ENCODE peak calls at places on chromosomes 13 and 19, in nine cellular contexts. One of them, this sample, is unnamed.
A peak's percentile ranks its signal among the peaks of the same experiment; 100 is the strongest.

GRCh38 chr13:19089315-19089714 is 92.3 kb downstream of the TUBA3C start:
- DNase-seq in CD8-positive, alpha-beta memory T cell: no peak
- DNase-seq in stimulated activated CD8-positive, alpha-beta memory T cell treated with anti-CD3 and anti-CD28 coated beads, Interleukin-15, amount 100 ng/mL, for 1 hour: no peak
- DNase-seq in IMR-90: no peak
- DNase-seq in posterior vena cava: no peak
- DNase-seq in MCF 10A: no peak
- DNase-seq in anterior cingulate cortex: no peak
- DNase-seq in DND-41: no peak
- DNase-seq in CD4-positive, alpha-beta T cell: no peak
- DNase-seq in this sample: no peak

GRCh38 chr13:113862766-113863510 is 938 bp downstream of the GAS6 start:
- DNase-seq in CD8-positive, alpha-beta memory T cell: no peak
- DNase-seq in stimulated activated CD8-positive, alpha-beta memory T cell treated with anti-CD3 and anti-CD28 coated beads, Interleukin-15, amount 100 ng/mL, for 1 hour: no peak
- DNase-seq in IMR-90: no peak
- DNase-seq in posterior vena cava: peak; percentile 87
- DNase-seq in MCF 10A: peak; percentile 51
- DNase-seq in anterior cingulate cortex: no peak
- DNase-seq in DND-41: no peak
- DNase-seq in CD4-positive, alpha-beta T cell: no peak
- DNase-seq in this sample: peak; percentile 32

GRCh38 chr13:37109080-37109678 is 3.7 kb upstream of the CSNK1A1L start:
- DNase-seq in CD8-positive, alpha-beta memory T cell: no peak
- DNase-seq in stimulated activated CD8-positive, alpha-beta memory T cell treated with anti-CD3 and anti-CD28 coated beads, Interleukin-15, amount 100 ng/mL, for 1 hour: no peak
- DNase-seq in IMR-90: peak; percentile 62
- DNase-seq in posterior vena cava: no peak
- DNase-seq in MCF 10A: peak; percentile 55
- DNase-seq in anterior cingulate cortex: no peak
- DNase-seq in DND-41: no peak
- DNase-seq in CD4-positive, alpha-beta T cell: no peak
- DNase-seq in this sample: no peak

GRCh38 chr13:83753912-83754624 is 128.2 kb downstream of the SLITRK1 start:
- DNase-seq in CD8-positive, alpha-beta memory T cell: no peak
- DNase-seq in stimulated activated CD8-positive, alpha-beta memory T cell treated with anti-CD3 and anti-CD28 coated beads, Interleukin-15, amount 100 ng/mL, for 1 hour: no peak
- DNase-seq in IMR-90: peak; percentile 37
- DNase-seq in posterior vena cava: no peak
- DNase-seq in MCF 10A: no peak
- DNase-seq in anterior cingulate cortex: no peak
- DNase-seq in DND-41: peak; percentile 7
- DNase-seq in CD4-positive, alpha-beta T cell: no peak
- DNase-seq in this sample: no peak

GRCh38 chr13:56459291-56459690 is 681.4 kb upstream of the PRR20A start:
- DNase-seq in CD8-positive, alpha-beta memory T cell: no peak
- DNase-seq in stimulated activated CD8-positive, alpha-beta memory T cell treated with anti-CD3 and anti-CD28 coated beads, Interleukin-15, amount 100 ng/mL, for 1 hour: no peak
- DNase-seq in IMR-90: no peak
- DNase-seq in posterior vena cava: no peak
- DNase-seq in MCF 10A: no peak
- DNase-seq in anterior cingulate cortex: no peak
- DNase-seq in DND-41: no peak
- DNase-seq in CD4-positive, alpha-beta T cell: no peak
- DNase-seq in this sample: no peak

GRCh38 chr19:29806098-29806866 is 5.5 kb upstream of the CCNE1 start:
- DNase-seq in CD8-positive, alpha-beta memory T cell: no peak
- DNase-seq in stimulated activated CD8-positive, alpha-beta memory T cell treated with anti-CD3 and anti-CD28 coated beads, Interleukin-15, amount 100 ng/mL, for 1 hour: no peak
- DNase-seq in IMR-90: peak; percentile 44
- DNase-seq in posterior vena cava: peak; percentile 91
- DNase-seq in MCF 10A: no peak
- DNase-seq in anterior cingulate cortex: no peak
- DNase-seq in DND-41: no peak
- DNase-seq in CD4-positive, alpha-beta T cell: no peak
- DNase-seq in this sample: no peak

GRCh38 chr13:72643339-72643989 is 84.0 kb downstream of the MZT1 start:
- DNase-seq in CD8-positive, alpha-beta memory T cell: peak; percentile 5
- DNase-seq in stimulated activated CD8-positive, alpha-beta memory T cell treated with anti-CD3 and anti-CD28 coated beads, Interleukin-15, amount 100 ng/mL, for 1 hour: peak; percentile 24
- DNase-seq in IMR-90: peak; percentile 44
- DNase-seq in posterior vena cava: no peak
- DNase-seq in MCF 10A: peak; percentile 59
- DNase-seq in anterior cingulate cortex: no peak
- DNase-seq in DND-41: peak; percentile 56
- DNase-seq in CD4-positive, alpha-beta T cell: peak; percentile 26
- DNase-seq in this sample: no peak

GRCh38 chr13:21668665-21669599 is 1.9 kb upstream of the FGF9 start:
- DNase-seq in CD8-positive, alpha-beta memory T cell: peak; percentile 67
- DNase-seq in stimulated activated CD8-positive, alpha-beta memory T cell treated with anti-CD3 and anti-CD28 coated beads, Interleukin-15, amount 100 ng/mL, for 1 hour: no peak
- DNase-seq in IMR-90: peak; percentile 69
- DNase-seq in posterior vena cava: peak; percentile 89
- DNase-seq in MCF 10A: no peak
- DNase-seq in anterior cingulate cortex: no peak
- DNase-seq in DND-41: no peak
- DNase-seq in CD4-positive, alpha-beta T cell: peak; percentile 15
- DNase-seq in this sample: no peak

GRCh38 chr19:7977723-7978040 is 27.8 kb downstream of the ELAVL1 start:
- DNase-seq in CD8-positive, alpha-beta memory T cell: no peak
- DNase-seq in stimulated activated CD8-positive, alpha-beta memory T cell treated with anti-CD3 and anti-CD28 coated beads, Interleukin-15, amount 100 ng/mL, for 1 hour: no peak
- DNase-seq in IMR-90: no peak
- DNase-seq in posterior vena cava: no peak
- DNase-seq in MCF 10A: no peak
- DNase-seq in anterior cingulate cortex: no peak
- DNase-seq in DND-41: no peak
- DNase-seq in CD4-positive, alpha-beta T cell: no peak
- DNase-seq in this sample: no peak

GRCh38 chr19:51727349-51727880 is 3.6 kb upstream of the HAS1 start:
- DNase-seq in CD8-positive, alpha-beta memory T cell: no peak
- DNase-seq in stimulated activated CD8-positive, alpha-beta memory T cell treated with anti-CD3 and anti-CD28 coated beads, Interleukin-15, amount 100 ng/mL, for 1 hour: no peak
- DNase-seq in IMR-90: no peak
- DNase-seq in posterior vena cava: no peak
- DNase-seq in MCF 10A: peak; percentile 88
- DNase-seq in anterior cingulate cortex: no peak
- DNase-seq in DND-41: no peak
- DNase-seq in CD4-positive, alpha-beta T cell: no peak
- DNase-seq in this sample: no peak

GRCh38 chr19:16714702-16715294 is 4.8 kb upstream of the NWD1 start:
- DNase-seq in CD8-positive, alpha-beta memory T cell: peak; percentile 14
- DNase-seq in stimulated activated CD8-positive, alpha-beta memory T cell treated with anti-CD3 and anti-CD28 coated beads, Interleukin-15, amount 100 ng/mL, for 1 hour: no peak
- DNase-seq in IMR-90: peak; percentile 24
- DNase-seq in posterior vena cava: peak; percentile 89
- DNase-seq in MCF 10A: peak; percentile 76
- DNase-seq in anterior cingulate cortex: peak; percentile 37
- DNase-seq in DND-41: peak; percentile 61
- DNase-seq in CD4-positive, alpha-beta T cell: peak; percentile 8
- DNase-seq in this sample: peak; percentile 11

GRCh38 chr13:91031508-91031907 is 316.0 kb upstream of the MIR17HG start:
- DNase-seq in CD8-positive, alpha-beta memory T cell: no peak
- DNase-seq in stimulated activated CD8-positive, alpha-beta memory T cell treated with anti-CD3 and anti-CD28 coated beads, Interleukin-15, amount 100 ng/mL, for 1 hour: no peak
- DNase-seq in IMR-90: no peak
- DNase-seq in posterior vena cava: no peak
- DNase-seq in MCF 10A: no peak
- DNase-seq in anterior cingulate cortex: no peak
- DNase-seq in DND-41: no peak
- DNase-seq in CD4-positive, alpha-beta T cell: no peak
- DNase-seq in this sample: no peak

GRCh38 chr19:30911491-30911890 is 437.7 kb downstream of the TSHZ3 start:
- DNase-seq in CD8-positive, alpha-beta memory T cell: no peak
- DNase-seq in stimulated activated CD8-positive, alpha-beta memory T cell treated with anti-CD3 and anti-CD28 coated beads, Interleukin-15, amount 100 ng/mL, for 1 hour: no peak
- DNase-seq in IMR-90: no peak
- DNase-seq in posterior vena cava: no peak
- DNase-seq in MCF 10A: no peak
- DNase-seq in anterior cingulate cortex: no peak
- DNase-seq in DND-41: no peak
- DNase-seq in CD4-positive, alpha-beta T cell: no peak
- DNase-seq in this sample: no peak

GRCh38 chr19:1079566-1080111 is 12.7 kb downstream of the ARHGAP45 start:
- DNase-seq in CD8-positive, alpha-beta memory T cell: peak; percentile 66
- DNase-seq in stimulated activated CD8-positive, alpha-beta memory T cell treated with anti-CD3 and anti-CD28 coated beads, Interleukin-15, amount 100 ng/mL, for 1 hour: no peak
- DNase-seq in IMR-90: no peak
- DNase-seq in posterior vena cava: peak; percentile 83
- DNase-seq in MCF 10A: no peak
- DNase-seq in anterior cingulate cortex: no peak
- DNase-seq in DND-41: no peak
- DNase-seq in CD4-positive, alpha-beta T cell: no peak
- DNase-seq in this sample: no peak

GRCh38 chr13:113405481-113406300 is 41.8 kb upstream of the GRTP1 start:
- DNase-seq in CD8-positive, alpha-beta memory T cell: no peak
- DNase-seq in stimulated activated CD8-positive, alpha-beta memory T cell treated with anti-CD3 and anti-CD28 coated beads, Interleukin-15, amount 100 ng/mL, for 1 hour: no peak
- DNase-seq in IMR-90: no peak
- DNase-seq in posterior vena cava: no peak
- DNase-seq in MCF 10A: no peak
- DNase-seq in anterior cingulate cortex: no peak
- DNase-seq in DND-41: no peak
- DNase-seq in CD4-positive, alpha-beta T cell: no peak
- DNase-seq in this sample: no peak

GRCh38 chr19:5809053-5809452 is 4.2 kb downstream of the NRTN start:
- DNase-seq in CD8-positive, alpha-beta memory T cell: no peak
- DNase-seq in stimulated activated CD8-positive, alpha-beta memory T cell treated with anti-CD3 and anti-CD28 coated beads, Interleukin-15, amount 100 ng/mL, for 1 hour: no peak
- DNase-seq in IMR-90: no peak
- DNase-seq in posterior vena cava: no peak
- DNase-seq in MCF 10A: peak; percentile 87
- DNase-seq in anterior cingulate cortex: no peak
- DNase-seq in DND-41: no peak
- DNase-seq in CD4-positive, alpha-beta T cell: no peak
- DNase-seq in this sample: no peak